ENCODE peak calls at places on chromosomes 11 and 22, in nine cellular contexts. S is endodermal cell, E is GM23248, P is HCT116, D is endothelial cell of umbilical vein, C is H9, M is IMR-90, Y is MM.1S, V is neural progenitor cell. U is an unnamed sample.

GRCh38 chr11:120186799-120187591 is 23.8 kb upstream of the OAF start:
- DNase-seq in E (peak; percentile 58), P (no peak), Y (no peak), S (peak; percentile 38), V (no peak), D (no peak), M (peak; percentile 61), C (peak; percentile 19), U (peak; percentile 78)

GRCh38 chr11:67277231-67277961 is 11.1 kb downstream of the GRK2 start:
- DNase-seq in C (peak; percentile 88), S (peak; percentile 89), V (peak; percentile 70), E (peak; percentile 88), P (no peak), M (peak; percentile 64), D (peak; percentile 88), Y (peak; percentile 97), U (peak; percentile 91)

GRCh38 chr11:111941963-111942362 is 4.8 kb downstream of the DIXDC1 start:
- DNase-seq in C (no peak), P (no peak), M (no peak), D (no peak), Y (no peak), V (no peak), E (peak; percentile 34), S (no peak), U (no peak)

GRCh38 chr11:26229270-26229669 is 102.7 kb upstream of the ANO3 start:
- DNase-seq in P (no peak), M (peak; percentile 98), C (no peak), V (no peak), E (peak; percentile 66), S (no peak), D (peak; percentile 99), Y (no peak), U (no peak)

GRCh38 chr11:9004310-9004945 is 627 bp upstream of the NRIP3 start:
- DNase-seq in S (peak; percentile 88), M (no peak), D (no peak), P (no peak), C (peak; percentile 73), E (no peak), V (peak; percentile 74), Y (no peak), U (no peak)

GRCh38 chr11:12287374-12288211 is 89.8 kb upstream of the PARVA start:
- DNase-seq in V (peak; percentile 82), C (peak; percentile 89), S (peak; percentile 93), Y (no peak), P (peak; percentile 78), E (peak; percentile 99), D (peak; percentile 95), M (peak; percentile 99), U (peak; percentile 23)

GRCh38 chr11:17351510-17352176 is at the start of gene NCR3LG1:
- DNase-seq in S (peak; percentile 78), V (peak; percentile 71), P (no peak), E (peak; percentile 88), Y (no peak), D (peak; percentile 55), C (peak; percentile 57), M (peak; percentile 77), U (peak; percentile 85)

GRCh38 chr11:30585067-30585891 is 874 bp downstream of the MPPED2 start:
- DNase-seq in C (peak; percentile 51), M (no peak), Y (peak; percentile 42), V (peak; percentile 63), P (no peak), S (peak; percentile 81), D (no peak), E (peak; percentile 13), U (no peak)

GRCh38 chr22:27760474-27760873 is 41.1 kb downstream of the MN1 start:
- DNase-seq in C (no peak), Y (no peak), M (no peak), E (no peak), S (no peak), V (no peak), P (no peak), D (no peak), U (no peak)

GRCh38 chr11:24932110-24933000 is 435.5 kb downstream of the LUZP2 start:
- DNase-seq in V (no peak), C (no peak), S (no peak), M (no peak), D (peak; percentile 3), E (no peak), Y (no peak), P (no peak), U (peak; percentile 21)

GRCh38 chr11:116580828-116581227 is 192.0 kb downstream of the BUD13 start:
- DNase-seq in Y (no peak), V (peak; percentile 86), C (peak; percentile 95), M (no peak), E (peak; percentile 25), D (no peak), P (no peak), S (peak; percentile 94), U (no peak)

GRCh38 chr11:14522801-14523200 is 2.6 kb upstream of the PSMA1 start:
- DNase-seq in C (no peak), P (no peak), E (no peak), S (no peak), V (no peak), M (no peak), Y (no peak), D (no peak), U (no peak)

GRCh38 chr11:108501396-108501795 is 3.2 kb upstream of the POGLUT3 start:
- DNase-seq in E (peak; percentile 21), D (no peak), C (no peak), M (peak; percentile 26), P (no peak), S (no peak), V (no peak), Y (no peak), U (no peak)

GRCh38 chr11:67300256-67300755 is 3.0 kb upstream of the SSH3 start:
- DNase-seq in E (no peak), M (no peak), S (no peak), Y (no peak), V (no peak), C (no peak), P (no peak), D (no peak), U (peak; percentile 16)

GRCh38 chr22:37222440-37222971 is 10.2 kb upstream of the SSTR3 start:
- DNase-seq in E (no peak), Y (peak; percentile 77), D (no peak), P (no peak), C (no peak), S (no peak), M (no peak), V (no peak), U (no peak)

GRCh38 chr11:120167659-120168058 is 29.7 kb upstream of the TRIM29 start:
- DNase-seq in V (no peak), D (no peak), P (no peak), C (no peak), S (no peak), E (no peak), M (no peak), Y (no peak), U (no peak)

GRCh38 chr11:95920460-95921105 is 3.3 kb downstream of the MTMR2 start:
- DNase-seq in S (no peak), V (no peak), Y (no peak), D (no peak), E (peak; percentile 66), P (no peak), M (peak; percentile 42), C (no peak), U (no peak)

GRCh38 chr11:128928400-128928799 is 14.3 kb downstream of the TP53AIP1 start:
- DNase-seq in Y (peak; percentile 92), S (no peak), M (peak; percentile 24), P (no peak), C (no peak), E (peak; percentile 28), V (no peak), D (no peak), U (no peak)

GRCh38 chr22:45208993-45209838 is 31.5 kb downstream of the KIAA0930 start:
- DNase-seq in E (peak; percentile 92), M (peak; percentile 91), C (peak; percentile 66), Y (no peak), V (peak; percentile 85), D (peak; percentile 23), S (peak; percentile 91), P (no peak), U (no peak)
- H3K4me1 ChIP-seq in E (peaks cover 38% of the 10 kb centered on the region), M (peaks cover 40% of the 10 kb centered on the region), C (peaks cover 2% of the 10 kb centered on the region), Y (no peaks in the 10 kb centered on the region), V (peaks cover 15% of the 10 kb centered on the region), D (peaks cover 12% of the 10 kb centered on the region), S (peaks cover 9% of the 10 kb centered on the region), P (no peaks in the 10 kb centered on the region), U (no peaks in the 10 kb centered on the region)

GRCh38 chr11:312092-312816 is 1.6 kb upstream of the IFITM1 start:
- DNase-seq in S (peak; percentile 75), M (no peak), D (no peak), C (no peak), V (no peak), P (no peak), E (no peak), Y (no peak), U (no peak)
- H3K9ac ChIP-seq in S (no peak overlapping the region), M (peak overlapping the region; percentile 59), D (no peak overlapping the region), C (no peak overlapping the region), V (no peak overlapping the region), P (no peak overlapping the region), E (peak overlapping the region; percentile 80), Y (no peak overlapping the region), U (peak overlapping the region; percentile 35)

DNA sequence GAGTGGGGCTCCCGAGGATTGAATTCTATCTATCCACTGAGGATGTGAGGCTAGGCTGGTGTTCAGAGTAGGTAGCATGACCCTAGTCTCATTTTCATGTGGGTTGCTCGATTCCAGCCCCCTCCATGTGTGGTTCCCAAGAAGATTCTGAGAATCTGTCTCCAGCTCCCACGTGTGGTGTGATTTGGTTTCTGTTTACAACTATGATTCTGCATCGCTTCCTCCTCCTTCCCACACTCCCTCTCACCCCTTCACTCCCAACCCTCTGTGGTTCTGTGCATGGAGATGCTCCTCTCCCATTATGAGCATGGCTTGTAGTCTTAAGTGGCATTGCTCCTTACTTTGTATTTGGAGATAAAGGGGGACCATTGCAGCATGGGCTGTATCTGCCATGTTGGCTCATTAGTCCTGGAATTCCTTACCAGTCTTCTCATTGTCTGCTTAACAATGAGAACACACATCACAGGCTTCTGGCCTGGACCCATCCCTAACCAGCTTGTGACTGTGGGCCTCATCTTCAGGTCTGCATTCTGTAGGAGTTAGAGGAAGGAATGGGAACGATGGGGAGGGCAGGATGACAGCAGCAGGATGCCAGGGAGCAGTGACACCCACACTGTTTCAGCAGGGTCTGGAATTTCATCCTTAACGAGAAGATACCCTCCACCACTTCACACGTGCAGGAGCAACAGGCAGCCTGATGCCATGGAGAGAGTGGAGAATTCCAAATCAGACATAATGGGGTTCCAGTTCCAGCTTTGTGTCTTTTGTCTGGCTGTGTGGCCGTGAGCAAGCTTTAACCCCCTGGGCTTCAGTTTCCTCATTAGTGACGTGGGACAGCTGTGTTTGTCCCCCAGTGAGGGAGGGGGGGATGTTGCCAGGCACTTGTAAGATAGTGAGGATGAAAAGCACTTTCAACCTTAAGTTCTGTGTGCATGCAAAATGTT is 86.0 kb downstream of the CCDC81 start:
- DNase-seq in V (peak; percentile 21), D (peak; percentile 69), P (no peak), Y (no peak), C (no peak), E (peak; percentile 24), S (no peak), M (peak; percentile 71), U (no peak)
- H3K27ac ChIP-seq in V (no peak overlapping the region), D (peak overlapping the region; percentile 93), P (no peak overlapping the region), Y (no peak overlapping the region), C (no peak overlapping the region), E (no peak overlapping the region), S (no peak overlapping the region), M (no peak overlapping the region), U (no peak overlapping the region)

DNA sequence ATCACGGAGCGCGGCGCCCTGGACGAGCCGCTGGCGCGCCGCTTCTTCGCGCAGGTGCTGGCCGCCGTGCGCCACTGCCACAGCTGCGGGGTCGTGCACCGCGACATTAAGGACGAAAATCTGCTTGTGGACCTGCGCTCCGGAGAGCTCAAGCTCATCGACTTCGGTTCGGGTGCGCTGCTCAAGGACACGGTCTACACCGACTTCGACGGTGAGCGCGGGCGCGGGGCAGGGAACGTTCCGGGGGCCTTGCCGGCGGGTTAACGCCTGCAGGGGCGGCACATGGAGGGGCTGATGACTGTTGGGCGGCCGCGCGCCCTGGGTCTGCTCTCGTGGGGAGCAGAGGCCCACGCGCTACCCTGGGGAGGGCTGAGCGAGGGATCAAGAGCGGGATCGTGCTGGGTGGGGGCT is 1.0 kb downstream of the PIM3 start:
- DNase-seq in V (peak; percentile 72), M (no peak), S (no peak), E (no peak), P (no peak), Y (no peak), C (peak; percentile 45), D (peak; percentile 45), U (peak; percentile 38)
- H3K4me1 ChIP-seq in V (peaks cover 5% of the 10 kb centered on the region), M (peaks cover 26% of the 10 kb centered on the region), S (peaks cover 9% of the 10 kb centered on the region), E (peaks cover 5% of the 10 kb centered on the region), P (peaks cover 58% of the 10 kb centered on the region), Y (peaks cover 9% of the 10 kb centered on the region), C (no peaks in the 10 kb centered on the region), D (peaks cover 27% of the 10 kb centered on the region), U (peaks cover 23% of the 10 kb centered on the region)

U was measured in colonic mucosa.